ENCODE peak calls at places on chromosomes 11 and 22, in four cellular contexts. Q is ovary, X is iPS DF 6.9, U is IMR-90. O is an unnamed sample. For H3K9me3, the result is how much of the 10 kb centered on the place peaks cover.

GRCh38 chr11:80899381-80899780 is 1458.6 kb upstream of the TENM4 start:
- DNase-seq in Q (no peak), X (no peak), U (no peak), O (no peak)

GRCh38 chr22:27474711-27475547 is 326.6 kb downstream of the MN1 start:
- DNase-seq in Q (peak), X (no peak), U (peak), O (no peak)

GRCh38 chr22:19410941-19411689 is 20.4 kb downstream of the HIRA start:
- DNase-seq in Q (no peak), X (no peak), U (no peak), O (no peak)

GRCh38 chr11:66413167-66413566 is 7.7 kb upstream of the NPAS4 start:
- DNase-seq in Q (no peak), X (no peak), U (no peak), O (no peak)

GRCh38 chr22:44341431-44342346 is 28.9 kb upstream of the SHISAL1 start:
- DNase-seq in Q (peak), X (no peak), U (peak), O (no peak)

GRCh38 chr11:30016588-30017363 is at the start of gene KCNA4:
- DNase-seq in Q (no peak), X (no peak), U (no peak), O (no peak)

GRCh38 chr11:63997104-63997700 is 11.0 kb downstream of the OTUB1 start:
- DNase-seq in Q (no peak), X (no peak), U (no peak), O (no peak)

GRCh38 chr22:28008649-28009048 is 89.6 kb upstream of the PITPNB start:
- DNase-seq in Q (no peak), X (no peak), U (no peak), O (no peak)

GRCh38 chr11:122100222-122101080 is 15.6 kb downstream of the BLID start:
- DNase-seq in Q (peak), X (no peak), U (peak), O (no peak)

GRCh38 chr11:17386331-17387084 is 2.0 kb downstream of the KCNJ11 start:
- DNase-seq in Q (no peak), X (no peak), U (peak), O (no peak)

GRCh38 chr11:66727883-66728759 is 895 bp downstream of the SPTBN2 start:
- DNase-seq in Q (no peak), X (no peak), U (no peak), O (no peak)

GRCh38 chr11:79694368-79694767 is 253.5 kb upstream of the TENM4 start:
- DNase-seq in Q (no peak), X (no peak), U (no peak), O (no peak)

GRCh38 chr11:74541466-74541865 is 47.9 kb upstream of the LIPT2 start:
- DNase-seq in Q (no peak), X (no peak), U (no peak), O (no peak)

GRCh38 chr22:22871536-22872278 is 15.9 kb upstream of the IGLL5 start:
- DNase-seq in Q (no peak), X (no peak), U (no peak), O (no peak)

GRCh38 chr22:19012308-19012990 is 76.4 kb upstream of the PRODH start:
- DNase-seq in Q (no peak), X (no peak), U (no peak), O (no peak)

GRCh38 chr11:76825726-76826396 is 34.9 kb upstream of the ACER3 start:
- DNase-seq in Q (no peak), X (no peak), U (no peak), O (no peak)

GRCh38 chr11:106608677-106609076 is 409.6 kb downstream of the GUCY1A2 start:
- DNase-seq in Q (no peak), X (no peak), U (peak), O (no peak)
- H3K9me3 ChIP-seq in Q (under half), X (under half), U (under half), O (under half)

DNA sequence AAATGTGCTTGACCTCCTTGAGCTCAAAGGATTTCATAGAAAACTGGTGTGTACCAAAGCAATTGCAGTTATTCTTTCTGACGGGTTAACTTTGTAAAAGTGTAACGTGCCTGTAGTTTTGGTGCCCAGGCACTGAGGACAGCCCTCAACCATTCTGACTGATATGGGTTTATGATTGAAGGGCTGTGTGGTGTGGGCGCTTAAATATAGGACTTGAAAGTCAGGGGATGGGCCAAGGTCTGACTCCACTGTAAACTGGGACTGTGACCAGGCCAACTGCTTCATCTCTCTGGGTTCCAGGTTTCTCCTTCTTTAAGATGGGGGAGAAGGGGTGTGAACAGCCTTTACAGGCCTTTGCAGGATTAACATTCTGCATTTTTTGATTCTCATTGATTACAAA is 191.1 kb upstream of the ARHGAP20 start:
- DNase-seq in Q (no peak), X (no peak), U (no peak), O (no peak)
- H3K9me3 ChIP-seq in Q (under half), X (under half), U (under half), O (under half)

DNA sequence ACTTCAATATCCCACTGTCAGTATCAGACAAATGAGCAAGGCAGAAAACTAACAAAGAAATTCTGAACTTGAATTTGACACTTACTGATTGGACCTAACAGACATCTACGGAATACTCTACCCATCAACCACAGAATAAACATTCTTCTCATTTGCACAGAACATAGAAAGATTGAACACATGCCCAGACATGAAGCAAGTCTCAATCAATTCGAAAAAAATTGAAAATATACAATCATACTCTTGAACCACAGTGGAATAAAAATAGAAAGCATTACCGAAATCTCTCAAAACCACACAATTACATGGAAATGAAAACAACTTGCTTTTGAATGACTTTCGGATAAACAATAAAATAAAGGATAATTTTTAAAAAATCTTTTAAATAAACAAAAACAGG is 17.8 kb downstream of the RAB38 start:
- DNase-seq in Q (no peak), X (no peak), U (no peak), O (no peak)
- H3K9me3 ChIP-seq in Q (under half), X (under half), U (under half), O (under half)

DNA sequence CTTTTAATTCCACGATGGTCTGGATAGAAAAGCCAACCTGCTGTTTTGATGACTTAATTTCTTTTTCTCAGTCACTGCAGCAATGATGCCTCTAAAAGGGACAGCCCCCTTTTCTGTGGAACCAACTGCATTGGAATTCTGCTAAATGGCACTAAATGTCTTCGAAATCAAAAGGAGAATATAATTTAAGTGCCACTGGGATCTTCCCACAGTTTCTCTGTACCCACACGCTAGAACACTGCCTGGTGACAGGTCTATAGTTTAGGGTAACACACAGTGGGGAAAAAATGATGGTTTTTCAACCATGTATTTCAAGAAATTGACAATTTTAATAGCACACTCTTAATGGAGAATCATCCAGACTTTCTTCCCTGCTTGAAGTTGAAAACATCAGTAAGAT is 182.3 kb downstream of the OPCML start:
- DNase-seq in Q (no peak), X (no peak), U (no peak), O (no peak)
- H3K9me3 ChIP-seq in Q (under half), X (under half), U (under half), O (under half)

GRCh38 chr11:12024314-12024926 is 16.0 kb upstream of the DKK3 start:
- DNase-seq in Q (no peak), X (no peak), U (no peak), O (no peak)
- H3K9me3 ChIP-seq in Q (under half), X (under half), U (under half), O (under half)

GRCh38 chr11:50075856-50076255 is 43.2 kb downstream of the OR4C45 start:
- DNase-seq in Q (no peak), X (no peak), U (no peak), O (no peak)

GRCh38 chr11:50071584-50072225 is 39.0 kb downstream of the OR4C45 start:
- DNase-seq in Q (no peak), X (no peak), U (no peak), O (no peak)

GRCh38 chr11:50072226-50073112 is 39.8 kb downstream of the OR4C45 start:
- DNase-seq in Q (no peak), X (no peak), U (no peak), O (no peak)

GRCh38 chr11:50074161-50074560 is 41.5 kb downstream of the OR4C45 start:
- DNase-seq in Q (no peak), X (no peak), U (no peak), O (no peak)

GRCh38 chr11:50073113-50074105 is 40.7 kb downstream of the OR4C45 start:
- DNase-seq in Q (no peak), X (no peak), U (no peak), O (no peak)
- H3K9me3 ChIP-seq in Q (under half), X (under half), U (half or more), O (under half)